ENCODE peak calls at places on chromosome 20, in four cellular contexts. R is RWPE1, Q is hypothalamus, O is occipital lobe. X is an unnamed sample.

GRCh38 chr20:63029358-63030121 is 22.8 kb upstream of the BHLHE23 start:
- DNase-seq in O (no peak), R (peak), Q (no peak), X (no peak)

GRCh38 chr20:43722153-43722505 is 4.7 kb downstream of the GTSF1L start:
- DNase-seq in R (no peak), Q (no peak), O (no peak), X (no peak)

GRCh38 chr20:48932375-48932941 is 10.9 kb downstream of the ARFGEF2 start:
- DNase-seq in O (no peak), R (no peak), Q (no peak), X (no peak)

GRCh38 chr20:24701668-24702067 is 232.2 kb downstream of the SYNDIG1 start:
- DNase-seq in R (no peak), O (no peak), Q (no peak), X (no peak)

GRCh38 chr20:5719861-5720401 is 30.3 kb upstream of the SHLD1 start:
- DNase-seq in R (peak), Q (no peak), O (no peak), X (no peak)

GRCh38 chr20:58224974-58225373 is 3.5 kb downstream of the ANKRD60 start:
- DNase-seq in Q (no peak), O (no peak), R (no peak), X (no peak)

GRCh38 chr20:60138263-60139127 is 180.3 kb downstream of the CDH26 start:
- DNase-seq in R (peak), O (no peak), Q (no peak), X (no peak)

GRCh38 chr20:59452856-59453255 is 151.5 kb upstream of the PHACTR3 start:
- DNase-seq in Q (no peak), O (no peak), R (no peak), X (no peak)